ENCODE peak calls at places on chromosome 2, in nine cellular contexts. One of them, this sample, is unnamed.

GRCh38 chr2:50273003-50273402 is 758.9 kb downstream of the NRXN1 start:
- DNase-seq in GM06990: no peak
- DNase-seq in colonic mucosa: no peak
- DNase-seq in cardiac muscle cell: no peak
- DNase-seq in fibroblast of mammary gland: no peak
- DNase-seq in CD8-positive, alpha-beta T cell: no peak
- DNase-seq in IMR-90: no peak
- DNase-seq in NB4: no peak
- DNase-seq in A673: no peak
- DNase-seq in this sample: no peak

GRCh38 chr2:23292024-23292423 is 93.0 kb upstream of the KLHL29 start:
- DNase-seq in cardiac muscle cell: no peak
- DNase-seq in GM06990: no peak
- DNase-seq in NB4: peak
- DNase-seq in CD8-positive, alpha-beta T cell: no peak
- DNase-seq in fibroblast of mammary gland: no peak
- DNase-seq in colonic mucosa: no peak
- DNase-seq in A673: no peak
- DNase-seq in IMR-90: no peak
- DNase-seq in this sample: no peak

GRCh38 chr2:60641866-60642788 is 88.7 kb upstream of the BCL11A start:
- DNase-seq in colonic mucosa: peak
- DNase-seq in CD8-positive, alpha-beta T cell: peak
- DNase-seq in cardiac muscle cell: peak
- DNase-seq in NB4: peak
- DNase-seq in A673: peak
- DNase-seq in GM06990: no peak
- DNase-seq in IMR-90: peak
- DNase-seq in fibroblast of mammary gland: peak
- DNase-seq in this sample: no peak

GRCh38 chr2:120302301-120302700 is 43.6 kb upstream of the INHBB start:
- DNase-seq in CD8-positive, alpha-beta T cell: no peak
- DNase-seq in A673: no peak
- DNase-seq in IMR-90: no peak
- DNase-seq in fibroblast of mammary gland: no peak
- DNase-seq in cardiac muscle cell: no peak
- DNase-seq in colonic mucosa: no peak
- DNase-seq in NB4: no peak
- DNase-seq in GM06990: no peak
- DNase-seq in this sample: no peak

GRCh38 chr2:66443183-66443976 is 8.5 kb downstream of the MEIS1 start:
- DNase-seq in fibroblast of mammary gland: peak
- DNase-seq in colonic mucosa: no peak
- DNase-seq in NB4: no peak
- DNase-seq in IMR-90: no peak
- DNase-seq in CD8-positive, alpha-beta T cell: no peak
- DNase-seq in A673: no peak
- DNase-seq in cardiac muscle cell: no peak
- DNase-seq in GM06990: no peak
- DNase-seq in this sample: peak

GRCh38 chr2:62270728-62271127 is 74.8 kb downstream of the B3GNT2 start:
- DNase-seq in GM06990: no peak
- DNase-seq in CD8-positive, alpha-beta T cell: no peak
- DNase-seq in cardiac muscle cell: peak
- DNase-seq in fibroblast of mammary gland: peak
- DNase-seq in A673: peak
- DNase-seq in NB4: no peak
- DNase-seq in IMR-90: peak
- DNase-seq in colonic mucosa: no peak
- DNase-seq in this sample: peak

GRCh38 chr2:55837073-55837472 is 86.5 kb downstream of the EFEMP1 start:
- DNase-seq in CD8-positive, alpha-beta T cell: no peak
- DNase-seq in cardiac muscle cell: no peak
- DNase-seq in fibroblast of mammary gland: no peak
- DNase-seq in A673: no peak
- DNase-seq in NB4: no peak
- DNase-seq in IMR-90: no peak
- DNase-seq in GM06990: no peak
- DNase-seq in colonic mucosa: no peak
- DNase-seq in this sample: no peak

GRCh38 chr2:68987051-68987503 is 12.6 kb downstream of the GKN1 start:
- DNase-seq in NB4: no peak
- DNase-seq in CD8-positive, alpha-beta T cell: no peak
- DNase-seq in GM06990: no peak
- DNase-seq in cardiac muscle cell: peak
- DNase-seq in fibroblast of mammary gland: no peak
- DNase-seq in colonic mucosa: no peak
- DNase-seq in IMR-90: no peak
- DNase-seq in A673: no peak
- DNase-seq in this sample: no peak

GRCh38 chr2:2843969-2844548 is 513.0 kb upstream of the MYT1L start:
- DNase-seq in IMR-90: no peak
- DNase-seq in colonic mucosa: no peak
- DNase-seq in cardiac muscle cell: no peak
- DNase-seq in NB4: peak
- DNase-seq in GM06990: no peak
- DNase-seq in CD8-positive, alpha-beta T cell: no peak
- DNase-seq in fibroblast of mammary gland: no peak
- DNase-seq in A673: peak
- DNase-seq in this sample: no peak

GRCh38 chr2:178761759-178762371 is 45.4 kb downstream of the TTN start:
- DNase-seq in A673: peak
- DNase-seq in colonic mucosa: peak
- DNase-seq in GM06990: no peak
- DNase-seq in NB4: peak
- DNase-seq in CD8-positive, alpha-beta T cell: peak
- DNase-seq in fibroblast of mammary gland: peak
- DNase-seq in cardiac muscle cell: peak
- DNase-seq in IMR-90: peak
- DNase-seq in this sample: no peak

GRCh38 chr2:70946832-70947442 is 11.2 kb downstream of the ATP6V1B1 start:
- DNase-seq in A673: peak
- DNase-seq in fibroblast of mammary gland: peak
- DNase-seq in cardiac muscle cell: peak
- DNase-seq in IMR-90: peak
- DNase-seq in colonic mucosa: peak
- DNase-seq in NB4: peak
- DNase-seq in CD8-positive, alpha-beta T cell: peak
- DNase-seq in GM06990: no peak
- DNase-seq in this sample: peak

DNA sequence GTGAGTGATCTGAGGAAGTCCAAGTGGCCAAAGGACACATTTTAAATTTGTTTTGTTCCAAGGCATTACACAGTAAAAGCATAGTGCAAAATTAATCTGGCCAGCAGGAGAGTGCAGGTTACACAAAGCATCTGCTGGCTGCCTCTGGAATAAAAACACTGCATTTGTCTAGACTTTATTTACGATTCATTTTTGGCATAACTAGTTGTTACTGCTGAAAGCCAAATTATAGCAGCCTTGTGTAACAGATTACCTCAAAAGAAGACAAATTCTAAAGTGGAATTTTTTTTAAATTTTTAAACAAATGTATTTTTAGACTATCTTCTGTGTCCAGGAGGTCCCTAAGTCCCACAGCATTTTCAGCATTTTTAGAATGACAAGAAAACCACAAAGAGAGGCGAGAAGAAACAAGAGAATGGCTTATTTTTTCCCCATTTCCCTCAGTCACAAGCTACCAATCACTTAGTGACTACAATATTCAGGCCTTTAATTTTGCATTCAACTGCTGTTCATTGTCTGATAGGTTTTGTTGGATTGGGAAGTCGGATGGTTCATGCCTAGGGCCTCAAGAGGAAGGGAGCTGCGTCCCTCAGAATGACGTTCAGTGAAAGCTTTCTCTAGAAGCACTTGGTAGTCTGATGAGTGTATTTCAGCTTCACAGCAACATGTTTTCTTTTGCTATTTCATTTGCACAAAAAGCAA is 46.0 kb downstream of the TMEFF2 start:
- DNase-seq in NB4: no peak
- DNase-seq in CD8-positive, alpha-beta T cell: no peak
- DNase-seq in cardiac muscle cell: peak
- DNase-seq in GM06990: no peak
- DNase-seq in fibroblast of mammary gland: peak
- DNase-seq in A673: no peak
- DNase-seq in colonic mucosa: no peak
- DNase-seq in IMR-90: peak
- DNase-seq in this sample: no peak
- TF ChIP-seq CTCF in NB4: no peak
- TF ChIP-seq CTCF in CD8-positive, alpha-beta T cell: no peak
- TF ChIP-seq CTCF in cardiac muscle cell: peak
- TF ChIP-seq CTCF in GM06990: no peak
- TF ChIP-seq CTCF in fibroblast of mammary gland: peak
- TF ChIP-seq CTCF in A673: no peak
- TF ChIP-seq CTCF in colonic mucosa: no peak
- TF ChIP-seq CTCF in IMR-90: no peak
- TF ChIP-seq CTCF in this sample: no peak

GRCh38 chr2:151261977-151262291 is 271 bp upstream of the RBM43 start:
- DNase-seq in colonic mucosa: no peak
- DNase-seq in CD8-positive, alpha-beta T cell: no peak
- DNase-seq in cardiac muscle cell: no peak
- DNase-seq in GM06990: no peak
- DNase-seq in IMR-90: no peak
- DNase-seq in fibroblast of mammary gland: no peak
- DNase-seq in NB4: no peak
- DNase-seq in A673: peak
- DNase-seq in this sample: no peak

GRCh38 chr2:151260492-151261239 is 997 bp downstream of the RBM43 start:
- DNase-seq in GM06990: peak
- DNase-seq in fibroblast of mammary gland: peak
- DNase-seq in colonic mucosa: no peak
- DNase-seq in CD8-positive, alpha-beta T cell: no peak
- DNase-seq in cardiac muscle cell: peak
- DNase-seq in A673: no peak
- DNase-seq in IMR-90: peak
- DNase-seq in NB4: no peak
- DNase-seq in this sample: no peak

GRCh38 chr2:151264157-151264835 is 2.6 kb upstream of the RBM43 start:
- DNase-seq in fibroblast of mammary gland: no peak
- DNase-seq in NB4: no peak
- DNase-seq in CD8-positive, alpha-beta T cell: no peak
- DNase-seq in A673: no peak
- DNase-seq in GM06990: no peak
- DNase-seq in colonic mucosa: no peak
- DNase-seq in IMR-90: no peak
- DNase-seq in cardiac muscle cell: no peak
- DNase-seq in this sample: no peak

GRCh38 chr2:151262629-151263028 is 966 bp upstream of the RBM43 start:
- DNase-seq in NB4: no peak
- DNase-seq in GM06990: no peak
- DNase-seq in CD8-positive, alpha-beta T cell: no peak
- DNase-seq in colonic mucosa: no peak
- DNase-seq in IMR-90: no peak
- DNase-seq in A673: no peak
- DNase-seq in cardiac muscle cell: no peak
- DNase-seq in fibroblast of mammary gland: no peak
- DNase-seq in this sample: peak

DNA sequence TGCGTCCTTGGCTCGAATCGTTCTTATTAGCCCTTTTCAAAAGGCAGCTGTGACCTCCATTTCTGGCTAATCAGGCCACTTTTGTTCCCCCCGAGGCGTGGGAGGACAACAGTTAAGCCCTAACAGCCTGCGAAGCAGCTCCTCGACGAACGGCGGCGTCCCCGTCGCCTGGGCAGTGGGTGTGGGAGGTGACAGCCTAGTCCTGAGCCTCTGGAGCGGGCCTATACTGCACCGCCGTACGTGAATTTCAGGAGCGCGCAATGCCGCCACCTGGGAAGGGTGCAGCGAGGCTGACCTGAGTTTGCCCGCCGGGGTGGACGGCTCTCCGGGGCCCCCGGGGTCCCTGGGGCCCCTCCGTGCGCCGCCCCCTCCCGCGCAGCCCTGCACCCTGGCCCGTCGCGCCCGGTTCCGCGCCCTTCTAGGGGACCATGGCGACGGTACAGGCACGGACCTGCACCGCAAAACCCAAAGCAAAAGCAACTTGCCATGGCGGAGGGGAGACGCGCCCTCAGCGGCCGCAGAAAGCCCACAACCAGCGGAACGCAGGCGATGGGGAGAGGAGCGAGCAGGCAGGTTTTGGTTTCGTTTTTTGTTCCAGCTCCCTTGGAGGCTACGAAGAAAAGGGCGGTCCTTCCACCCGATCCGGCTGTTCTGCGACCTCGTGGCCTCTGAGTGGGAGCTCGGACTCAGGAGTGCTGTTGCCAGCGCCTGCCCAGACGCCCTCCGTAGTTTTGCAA is at the start of gene RBM43:
- DNase-seq in NB4: peak
- DNase-seq in CD8-positive, alpha-beta T cell: peak
- DNase-seq in GM06990: peak
- DNase-seq in IMR-90: peak
- DNase-seq in A673: peak
- DNase-seq in cardiac muscle cell: peak
- DNase-seq in fibroblast of mammary gland: peak
- DNase-seq in colonic mucosa: peak
- DNase-seq in this sample: peak
- TF ChIP-seq CTCF in NB4: no peak
- TF ChIP-seq CTCF in CD8-positive, alpha-beta T cell: no peak
- TF ChIP-seq CTCF in GM06990: no peak
- TF ChIP-seq CTCF in IMR-90: no peak
- TF ChIP-seq CTCF in A673: no peak
- TF ChIP-seq CTCF in cardiac muscle cell: peak
- TF ChIP-seq CTCF in fibroblast of mammary gland: no peak
- TF ChIP-seq CTCF in colonic mucosa: no peak
- TF ChIP-seq CTCF in this sample: no peak

GRCh38 chr2:112481050-112481527 is 867 bp upstream of the TTL start:
- DNase-seq in cardiac muscle cell: peak
- DNase-seq in CD8-positive, alpha-beta T cell: peak
- DNase-seq in A673: peak
- DNase-seq in NB4: peak
- DNase-seq in colonic mucosa: peak
- DNase-seq in fibroblast of mammary gland: peak
- DNase-seq in GM06990: peak
- DNase-seq in IMR-90: peak
- DNase-seq in this sample: peak
- TF ChIP-seq CTCF in cardiac muscle cell: peak
- TF ChIP-seq CTCF in CD8-positive, alpha-beta T cell: peak
- TF ChIP-seq CTCF in A673: peak
- TF ChIP-seq CTCF in NB4: peak
- TF ChIP-seq CTCF in colonic mucosa: peak
- TF ChIP-seq CTCF in fibroblast of mammary gland: peak
- TF ChIP-seq CTCF in GM06990: peak
- TF ChIP-seq CTCF in IMR-90: peak
- TF ChIP-seq CTCF in this sample: peak

GRCh38 chr2:136874258-136874657 is 108.9 kb downstream of the THSD7B start:
- DNase-seq in IMR-90: no peak
- DNase-seq in NB4: peak
- DNase-seq in GM06990: no peak
- DNase-seq in A673: peak
- DNase-seq in cardiac muscle cell: no peak
- DNase-seq in colonic mucosa: no peak
- DNase-seq in CD8-positive, alpha-beta T cell: no peak
- DNase-seq in fibroblast of mammary gland: peak
- DNase-seq in this sample: no peak
- TF ChIP-seq CTCF in IMR-90: no peak
- TF ChIP-seq CTCF in NB4: peak
- TF ChIP-seq CTCF in GM06990: peak
- TF ChIP-seq CTCF in A673: peak
- TF ChIP-seq CTCF in cardiac muscle cell: no peak
- TF ChIP-seq CTCF in colonic mucosa: no peak
- TF ChIP-seq CTCF in CD8-positive, alpha-beta T cell: no peak
- TF ChIP-seq CTCF in fibroblast of mammary gland: peak
- TF ChIP-seq CTCF in this sample: no peak

This sample was measured in heart right ventricle.